ENCODE peak calls at places on chromosomes 7 and 10, in six cellular contexts. U is cardiac muscle cell, Z is BE2C, E is BJ, W is heart right ventricle, Y is keratinocyte. F is an unnamed sample.

GRCh38 chr10:50541921-50542320 is 81.8 kb downstream of the SGMS1 start:
- DNase-seq in E (no peak), Z (no peak), W (no peak), U (no peak), Y (no peak), F (no peak)

GRCh38 chr10:29946953-29947700 is 112.3 kb downstream of the JCAD start:
- DNase-seq in E (peak), U (no peak), W (peak), Y (peak), Z (no peak), F (peak)

GRCh38 chr7:105003875-105004510 is 10.0 kb upstream of the KMT2E start:
- DNase-seq in U (no peak), Y (no peak), Z (no peak), W (no peak), E (no peak), F (no peak)

GRCh38 chr7:102096706-102097427 is 189.8 kb upstream of the SH2B2 start:
- DNase-seq in Y (no peak), W (no peak), E (no peak), Z (no peak), U (no peak), F (no peak)

GRCh38 chr7:70143089-70144044 is 545.1 kb downstream of the AUTS2 start:
- DNase-seq in Y (no peak), E (peak), Z (no peak), U (no peak), W (no peak), F (no peak)

GRCh38 chr10:49596493-49596809 is 13.7 kb upstream of the SLC18A3 start:
- DNase-seq in E (no peak), U (no peak), Z (no peak), Y (no peak), W (no peak), F (no peak)

GRCh38 chr7:71308105-71308504 is 176.2 kb downstream of the GALNT17 start:
- DNase-seq in Z (no peak), Y (no peak), W (peak), U (no peak), E (no peak), F (no peak)

GRCh38 chr10:130127612-130128607 is 8.3 kb upstream of the GLRX3 start:
- DNase-seq in Z (peak), E (peak), Y (no peak), W (peak), U (peak), F (peak)

GRCh38 chr10:103618575-103619423 is 125.3 kb downstream of the NEURL1 start:
- DNase-seq in U (no peak), E (peak), Y (no peak), W (peak), Z (peak), F (peak)

GRCh38 chr7:37371755-37372154 is 76.9 kb downstream of the ELMO1 start:
- DNase-seq in W (no peak), U (no peak), E (no peak), Y (no peak), Z (no peak), F (no peak)

GRCh38 chr10:110456523-110457091 is 41.1 kb upstream of the DUSP5 start:
- DNase-seq in U (no peak), Z (no peak), W (no peak), E (no peak), Y (peak), F (no peak)

GRCh38 chr7:130943336-130943901 is 209.4 kb upstream of the KLF14 start:
- DNase-seq in E (no peak), Z (no peak), W (no peak), U (no peak), Y (no peak), F (peak)

GRCh38 chr7:44884553-44885393 is 557 bp downstream of the PURB start:
- DNase-seq in U (peak), Y (no peak), E (no peak), Z (peak), W (peak), F (peak)

GRCh38 chr7:20412023-20412422 is 81.3 kb downstream of the ITGB8 start:
- DNase-seq in Z (no peak), U (no peak), W (no peak), Y (no peak), E (no peak), F (no peak)

GRCh38 chr7:152647-153046 is 39.7 kb upstream of the FAM20C start:
- DNase-seq in Y (no peak), U (no peak), Z (no peak), W (no peak), E (no peak), F (no peak)

GRCh38 chr7:8119228-8119627 is 142.7 kb downstream of the ICA1 start:
- DNase-seq in U (no peak), W (no peak), Z (no peak), Y (no peak), E (no peak), F (no peak)

GRCh38 chr7:112748381-112748780 is 41.8 kb downstream of the TMEM168 start:
- DNase-seq in W (no peak), Z (no peak), Y (no peak), U (no peak), E (no peak), F (no peak)

GRCh38 chr7:116522247-116522646 is 2.6 kb upstream of the CAV1 start:
- DNase-seq in Y (no peak), Z (no peak), E (peak), U (no peak), W (no peak), F (peak)

GRCh38 chr10:125160856-125161569 is 650 bp upstream of the CTBP2 start:
- DNase-seq in W (peak), U (peak), E (no peak), Z (peak), Y (no peak), F (peak)

GRCh38 chr10:121572857-121573540 is 25.2 kb downstream of the FGFR2 start:
- DNase-seq in U (no peak), E (no peak), W (no peak), Z (no peak), Y (no peak), F (no peak)

GRCh38 chr10:109259293-109259692 is 664.0 kb downstream of the XPNPEP1 start:
- DNase-seq in E (peak), W (no peak), Y (no peak), U (no peak), Z (no peak), F (peak)

GRCh38 chr10:42950606-42951485 is 126.0 kb upstream of the RET start:
- DNase-seq in E (no peak), Y (no peak), U (no peak), Z (no peak), W (no peak), F (no peak)

GRCh38 chr10:42952931-42953683 is 123.8 kb upstream of the RET start:
- DNase-seq in W (no peak), Y (no peak), E (no peak), Z (no peak), U (no peak), F (no peak)

GRCh38 chr10:42952358-42952757 is 124.5 kb upstream of the RET start:
- DNase-seq in Z (peak), W (peak), U (peak), E (no peak), Y (peak), F (no peak)

GRCh38 chr10:42953684-42954674 is 122.9 kb upstream of the RET start:
- DNase-seq in U (no peak), Y (no peak), W (no peak), Z (no peak), E (no peak), F (no peak)

GRCh38 chr10:42951486-42952251 is 125.2 kb upstream of the RET start:
- DNase-seq in E (no peak), W (peak), Z (no peak), U (peak), Y (no peak), F (peak)
- H3K4me3 ChIP-seq in E (no peak), W (peak), Z (no peak), U (no peak), Y (no peak), F (no peak)

GRCh38 chr10:3451516-3452185 is 279.1 kb upstream of the PITRM1 start:
- DNase-seq in Z (no peak), Y (no peak), E (no peak), W (no peak), U (no peak), F (no peak)

GRCh38 chr10:3452683-3453388 is 280.3 kb upstream of the PITRM1 start:
- DNase-seq in E (peak), Z (no peak), W (no peak), U (no peak), Y (no peak), F (peak)

GRCh38 chr10:3455385-3456334 is 283.1 kb upstream of the PITRM1 start:
- DNase-seq in Z (no peak), E (no peak), W (no peak), Y (no peak), U (no peak), F (peak)

DNA sequence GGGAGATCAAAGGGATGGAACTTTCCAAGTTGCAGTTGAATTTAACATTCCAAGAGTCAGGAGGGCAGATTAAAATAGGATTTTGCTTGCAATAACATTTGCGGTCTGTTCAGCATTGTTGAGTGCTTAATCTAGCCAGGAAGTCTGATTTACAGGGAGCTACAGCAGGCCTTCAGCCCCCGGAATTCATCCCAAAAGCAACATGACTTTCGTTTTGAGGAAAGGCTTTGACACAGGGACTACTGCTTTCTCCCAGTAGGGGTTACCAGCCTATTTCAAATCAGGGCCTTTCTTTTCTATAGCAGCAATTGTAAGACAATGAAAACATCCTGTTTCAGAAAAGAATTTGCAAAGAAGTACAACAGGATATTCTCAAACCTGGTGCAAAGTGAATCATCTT is 279.7 kb upstream of the PITRM1 start:
- DNase-seq in W (peak), Z (no peak), Y (no peak), E (peak), U (no peak), F (peak)
- TF ChIP-seq CTCF in W (peak), Z (no peak), Y (peak), E (peak), U (peak), F (peak)

GRCh38 chr7:16169537-16169936 is 251.8 kb downstream of the CRPPA start:
- DNase-seq in E (no peak), W (no peak), Z (no peak), U (no peak), Y (no peak), F (no peak)

GRCh38 chr7:16171928-16172327 is 249.4 kb downstream of the CRPPA start:
- DNase-seq in U (no peak), W (no peak), Y (no peak), E (no peak), Z (no peak), F (peak)

GRCh38 chr7:16170671-16171070 is 250.7 kb downstream of the CRPPA start:
- DNase-seq in E (no peak), Z (no peak), W (no peak), Y (no peak), U (no peak), F (no peak)

GRCh38 chr7:16167531-16167930 is 253.8 kb downstream of the CRPPA start:
- DNase-seq in Y (no peak), U (no peak), W (no peak), Z (no peak), E (no peak), F (no peak)
- H3K4me3 ChIP-seq in Y (no peak), U (no peak), W (no peak), Z (no peak), E (no peak), F (no peak)

DNA sequence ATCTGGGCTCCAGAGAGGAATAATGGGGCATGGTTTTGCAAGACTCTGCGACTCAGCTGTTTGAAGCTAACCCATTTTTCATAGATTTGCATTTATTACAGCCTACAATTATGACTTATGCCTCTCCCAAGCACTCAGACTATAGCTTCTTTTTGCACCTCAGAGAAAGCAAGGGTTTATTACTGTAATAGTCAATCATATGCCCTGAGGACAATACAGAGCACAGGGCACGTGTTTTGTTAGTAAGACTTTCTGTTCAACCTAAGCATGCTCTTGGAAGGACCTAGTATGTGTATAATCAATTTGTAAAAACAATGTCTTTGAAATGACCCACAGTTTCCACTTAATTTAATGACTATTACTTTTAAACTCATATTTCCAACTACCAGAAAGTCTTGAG is 221.1 kb downstream of the PARD3 start:
- DNase-seq in W (no peak), E (no peak), Z (no peak), Y (no peak), U (no peak), F (no peak)
- TF ChIP-seq CTCF in W (no peak), E (no peak), Z (no peak), Y (no peak), U (no peak), F (no peak)

DNA sequence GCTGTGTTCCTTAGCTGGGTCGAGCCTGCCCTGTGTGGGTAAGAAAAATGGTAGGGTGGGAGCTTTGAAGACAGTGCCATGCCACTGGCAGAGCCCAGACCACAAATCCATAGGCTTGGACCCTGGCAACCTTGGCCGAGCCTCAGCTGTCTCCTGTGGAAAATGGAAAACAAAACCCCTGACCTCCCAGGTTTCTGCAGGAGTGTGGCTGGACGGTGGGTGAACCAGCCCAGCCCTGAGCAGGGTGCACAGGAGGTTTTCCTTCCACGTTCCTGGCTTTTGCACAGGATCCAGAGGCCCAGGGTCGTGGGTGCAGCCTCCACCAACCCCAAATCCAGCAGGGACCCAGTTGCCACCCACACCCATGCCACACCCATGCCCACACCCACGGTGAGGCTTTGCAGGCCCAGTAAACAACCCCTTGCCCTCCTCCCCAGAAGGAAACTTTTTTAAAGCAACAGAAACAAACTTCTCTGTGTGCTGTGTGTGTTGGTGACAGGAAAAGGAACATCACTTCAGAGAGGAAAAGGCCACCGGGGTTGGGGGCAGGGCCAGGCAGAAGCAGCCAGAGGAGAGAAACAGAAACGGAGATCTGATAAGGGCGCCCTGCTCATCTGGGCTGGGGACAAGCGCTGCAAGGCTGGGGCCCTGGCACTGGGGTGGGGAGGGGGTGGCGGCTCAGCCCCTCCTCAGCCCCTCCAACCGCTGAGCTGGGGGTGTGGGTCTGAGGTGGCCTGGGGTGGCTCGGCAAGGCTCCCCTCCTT is 20.7 kb upstream of the ZMIZ1 start:
- DNase-seq in W (no peak), E (no peak), Y (no peak), U (no peak), Z (peak), F (no peak)
- H3K4me3 ChIP-seq in W (no peak), E (no peak), Y (no peak), U (no peak), Z (no peak), F (no peak)

GRCh38 chr7:142519077-142519789 is 230.0 kb upstream of the PRSS1 start:
- DNase-seq in E (no peak), W (no peak), U (no peak), Y (no peak), Z (no peak), F (peak)
- TF ChIP-seq CTCF in E (no peak), W (no peak), U (no peak), Y (no peak), Z (no peak), F (no peak)

DNA sequence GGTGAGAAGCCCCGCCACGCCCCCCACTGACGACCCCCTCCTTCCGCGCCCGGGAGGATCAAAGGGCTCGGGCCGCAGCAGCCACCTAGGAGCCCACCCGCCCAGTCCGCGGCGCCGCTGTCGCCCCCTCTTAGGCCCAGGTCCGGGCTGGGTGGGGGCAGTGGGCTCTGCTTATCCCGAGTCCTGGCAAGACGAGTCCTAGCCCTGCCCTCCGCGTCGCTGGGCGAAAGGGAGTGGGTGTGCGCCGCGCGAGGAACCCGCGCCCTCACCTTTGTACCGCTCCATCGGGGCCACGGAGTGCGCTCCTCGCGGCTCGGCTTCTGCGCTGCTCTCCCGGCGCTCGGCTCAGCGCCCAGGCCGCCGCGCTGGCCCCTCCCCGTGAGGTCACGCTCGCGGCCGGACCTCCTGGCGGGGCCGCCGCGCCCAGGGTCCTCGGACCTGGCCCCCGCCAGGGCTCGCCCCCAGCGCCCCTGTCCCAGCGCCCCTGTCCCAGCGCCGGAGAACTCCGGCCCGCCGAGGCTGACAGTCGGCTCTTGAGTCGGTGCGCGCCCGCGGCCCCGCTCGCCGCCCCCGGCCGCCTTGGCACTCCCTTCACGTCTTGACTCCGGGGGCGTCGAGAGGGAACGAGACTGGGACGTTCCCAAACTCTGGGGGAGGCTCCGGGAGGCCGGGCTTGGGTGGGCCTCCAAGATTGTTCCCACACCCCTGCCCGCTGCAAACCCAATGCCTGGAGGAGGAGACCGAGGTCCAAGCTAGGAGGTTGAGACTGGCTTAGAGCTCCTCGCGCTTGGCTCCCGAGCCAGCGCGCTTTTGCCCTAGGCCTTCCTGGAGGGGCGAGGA is at the start of gene AFAP1L2:
- DNase-seq in E (no peak), U (peak), Y (no peak), W (no peak), Z (peak), F (no peak)
- H3K4me3 ChIP-seq in E (peak), U (peak), Y (peak), W (peak), Z (peak), F (peak)